ENCODE peak calls at places on chromosomes 5 and 9, in six cellular contexts. G is breast epithelium; V is lung microvascular endothelial cell; Q is NCI-H1694; L is NCI-H1417; F is activated CD4-positive, alpha-beta T cell treated with anti-CD3 and anti-CD28 coated beads, Interleukin-2, amount 50 U/mL, for 4 hours. J is an unnamed sample.

GRCh38 chr5:174581483-174581882 is 142.9 kb upstream of the MSX2 start:
- DNase-seq in L (no peak), F (no peak), V (no peak), Q (no peak), G (no peak), J (no peak)

GRCh38 chr5:158952951-158953350 is 146.8 kb downstream of the EBF1 start:
- DNase-seq in Q (peak), V (no peak), F (no peak), G (no peak), L (no peak), J (no peak)

GRCh38 chr9:32672478-32672877 is 37.0 kb upstream of the TAF1L start:
- DNase-seq in G (no peak), L (no peak), F (no peak), Q (no peak), V (peak), J (no peak)

GRCh38 chr5:142426129-142426641 is 101.4 kb upstream of the SPRY4 start:
- DNase-seq in Q (no peak), F (peak), V (peak), G (peak), L (no peak), J (no peak)

GRCh38 chr5:43190755-43191603 is 1.0 kb upstream of the NIM1K start:
- DNase-seq in G (no peak), L (no peak), F (no peak), V (peak), Q (no peak), J (no peak)

GRCh38 chr5:57456531-57457135 is 26.0 kb downstream of the ACTBL2 start:
- DNase-seq in F (no peak), Q (no peak), G (no peak), L (no peak), V (no peak), J (peak)

GRCh38 chr5:143234162-143234842 is 169.2 kb downstream of the NR3C1 start:
- DNase-seq in L (no peak), F (no peak), Q (no peak), V (no peak), G (no peak), J (no peak)

GRCh38 chr5:170638454-170639220 is 134.8 kb downstream of the KCNIP1 start:
- DNase-seq in L (peak), Q (peak), F (peak), G (peak), V (peak), J (peak)

GRCh38 chr9:75046725-75047345 is 18.7 kb upstream of the CARNMT1 start:
- DNase-seq in V (no peak), L (no peak), G (no peak), Q (no peak), F (no peak), J (peak)

GRCh38 chr5:146040559-146040958 is 64.8 kb downstream of the PLAC8L1 start:
- DNase-seq in L (no peak), F (no peak), V (no peak), Q (no peak), G (no peak), J (no peak)

GRCh38 chr5:120304653-120305052 is 159.4 kb upstream of the PRR16 start:
- DNase-seq in L (no peak), V (no peak), G (no peak), Q (no peak), F (no peak), J (no peak)

GRCh38 chr5:77719666-77720363 is 56.3 kb downstream of the TBCA start:
- DNase-seq in Q (no peak), V (no peak), L (peak), F (no peak), G (no peak), J (no peak)

GRCh38 chr9:130175355-130175754 is 3.2 kb downstream of the NCS1 start:
- DNase-seq in L (no peak), V (no peak), F (no peak), G (no peak), Q (no peak), J (no peak)

GRCh38 chr9:86902606-86903460 is 44.5 kb downstream of the GAS1 start:
- DNase-seq in L (no peak), G (no peak), V (no peak), Q (no peak), F (no peak), J (no peak)

GRCh38 chr5:172312286-172312685 is 28.7 kb upstream of the UBTD2 start:
- DNase-seq in V (no peak), L (no peak), Q (no peak), G (no peak), F (no peak), J (no peak)

GRCh38 chr5:3364941-3365340 is 230.7 kb upstream of the IRX1 start:
- DNase-seq in L (no peak), V (no peak), F (no peak), G (no peak), Q (no peak), J (no peak)

GRCh38 chr9:18379073-18379811 is 94.7 kb upstream of the ADAMTSL1 start:
- DNase-seq in L (no peak), F (no peak), V (peak), Q (no peak), G (no peak), J (no peak)

GRCh38 chr5:6676702-6677101 is 36.5 kb upstream of the TENT4A start:
- DNase-seq in V (no peak), F (no peak), G (no peak), Q (no peak), L (no peak), J (no peak)

GRCh38 chr9:136090060-136090735 is 4.9 kb downstream of the NACC2 start:
- DNase-seq in V (no peak), G (no peak), F (no peak), L (no peak), Q (no peak), J (no peak)

GRCh38 chr5:181255836-181256578 is 4.9 kb downstream of the TRIM52 start:
- DNase-seq in V (no peak), G (no peak), F (no peak), L (no peak), Q (no peak), J (no peak)

GRCh38 chr9:87888501-87888900 is 5.8 kb downstream of the SPATA31E1 start:
- DNase-seq in F (no peak), Q (no peak), V (no peak), G (no peak), L (no peak), J (no peak)

GRCh38 chr5:95244479-95244878 is 40.4 kb downstream of the MCTP1 start:
- DNase-seq in Q (no peak), F (no peak), L (no peak), V (no peak), G (no peak), J (peak)

GRCh38 chr5:91212336-91213092 is 170.6 kb downstream of the ARRDC3 start:
- DNase-seq in F (no peak), G (no peak), V (peak), Q (no peak), L (no peak), J (peak)

GRCh38 chr9:3243676-3244075 is 282.1 kb downstream of the RFX3 start:
- DNase-seq in Q (no peak), V (no peak), G (no peak), F (no peak), L (no peak), J (no peak)